ENCODE peak calls at places on chromosome 18, in six cellular contexts. W is K562, N is GM12878, Q is H1, D is HepG2, Z is GM12892. B is an unnamed sample.

GRCh38 chr18:37484893-37485834 is 80.4 kb downstream of the CELF4 start:
- DNase-seq in W (peak), N (no peak), Q (peak), D (no peak), Z (peak), B (peak)

GRCh38 chr18:49400398-49401072 is 59.9 kb downstream of the DYM start:
- DNase-seq in W (no peak), N (no peak), Q (no peak), D (peak), Z (no peak), B (no peak)

GRCh38 chr18:68034293-68034692 is 517.8 kb upstream of the DSEL start:
- DNase-seq in W (no peak), N (no peak), Q (no peak), D (no peak), Z (no peak), B (no peak)

GRCh38 chr18:5431836-5432575 is 111.8 kb downstream of the EPB41L3 start:
- DNase-seq in W (no peak), N (no peak), Q (no peak), D (no peak), Z (no peak), B (no peak)

GRCh38 chr18:46474487-46475366 is 182.3 kb downstream of the LOXHD1 start:
- DNase-seq in W (no peak), N (no peak), Q (no peak), D (no peak), Z (no peak), B (no peak)

GRCh38 chr18:36811430-36811829 is 17.4 kb downstream of the TPGS2 start:
- DNase-seq in W (peak), N (no peak), Q (no peak), D (no peak), Z (no peak), B (no peak)

GRCh38 chr18:66742832-66743231 is 138.9 kb upstream of the CDH19 start:
- DNase-seq in W (no peak), N (no peak), Q (no peak), D (no peak), Z (no peak), B (no peak)

GRCh38 chr18:57175550-57175949 is 28.7 kb downstream of the BOD1L2 start:
- DNase-seq in W (no peak), N (no peak), Q (no peak), D (no peak), Z (no peak), B (no peak)

GRCh38 chr18:46541626-46542189 is 115.3 kb downstream of the LOXHD1 start:
- DNase-seq in W (no peak), N (no peak), Q (no peak), D (no peak), Z (no peak), B (no peak)

GRCh38 chr18:54973046-54973445 is 13.8 kb upstream of the CCDC68 start:
- DNase-seq in W (no peak), N (no peak), Q (no peak), D (no peak), Z (no peak), B (no peak)

GRCh38 chr18:67517224-67517765 is 775 bp upstream of the DSEL start:
- DNase-seq in W (no peak), N (no peak), Q (no peak), D (no peak), Z (no peak), B (no peak)

GRCh38 chr18:48021273-48021914 is 90.9 kb upstream of the SMAD2 start:
- DNase-seq in W (no peak), N (no peak), Q (no peak), D (no peak), Z (no peak), B (no peak)

GRCh38 chr18:62485684-62486083 is 37.1 kb upstream of the ZCCHC2 start:
- DNase-seq in W (peak), N (no peak), Q (no peak), D (peak), Z (no peak), B (no peak)

GRCh38 chr18:59690216-59691045 is 6.8 kb downstream of the CCBE1 start:
- DNase-seq in W (no peak), N (no peak), Q (peak), D (no peak), Z (no peak), B (no peak)

GRCh38 chr18:57819671-57820460 is 16.8 kb upstream of the ATP8B1 start:
- DNase-seq in W (peak), N (no peak), Q (no peak), D (peak), Z (no peak), B (no peak)

GRCh38 chr18:23355206-23355605 is 97.9 kb upstream of the RIOK3 start:
- DNase-seq in W (no peak), N (no peak), Q (no peak), D (no peak), Z (no peak), B (no peak)

GRCh38 chr18:53458944-53459580 is 765.4 kb downstream of the MBD2 start:
- DNase-seq in W (no peak), N (no peak), Q (peak), D (no peak), Z (no peak), B (no peak)

GRCh38 chr18:79597176-79598045 is 82.2 kb upstream of the CTDP1 start:
- DNase-seq in W (no peak), N (no peak), Q (no peak), D (no peak), Z (no peak), B (no peak)

GRCh38 chr18:71902482-71902881 is 641.7 kb downstream of the CBLN2 start:
- DNase-seq in W (no peak), N (no peak), Q (no peak), D (no peak), Z (no peak), B (no peak)

GRCh38 chr18:34909637-34910364 is 131.4 kb upstream of the MAPRE2 start:
- DNase-seq in W (no peak), N (no peak), Q (no peak), D (no peak), Z (no peak), B (no peak)

GRCh38 chr18:48996901-48997463 is 46.2 kb upstream of the SMAD7 start:
- DNase-seq in W (no peak), N (no peak), Q (no peak), D (peak), Z (no peak), B (no peak)

GRCh38 chr18:8942909-8943545 is 159.5 kb upstream of the NDUFV2 start:
- DNase-seq in W (no peak), N (no peak), Q (no peak), D (no peak), Z (no peak), B (no peak)

GRCh38 chr18:36829362-36830140 is 624 bp downstream of the KIAA1328 start:
- DNase-seq in W (no peak), N (no peak), Q (no peak), D (peak), Z (no peak), B (no peak)

GRCh38 chr18:2547477-2548087 is 23.7 kb downstream of the METTL4 start:
- DNase-seq in W (peak), N (peak), Q (no peak), D (peak), Z (no peak), B (no peak)

GRCh38 chr18:46629356-46629755 is 27.7 kb downstream of the LOXHD1 start:
- DNase-seq in W (no peak), N (no peak), Q (no peak), D (no peak), Z (no peak), B (no peak)

GRCh38 chr18:59874166-59874565 is 25.6 kb upstream of the PMAIP1 start:
- DNase-seq in W (no peak), N (no peak), Q (no peak), D (peak), Z (no peak), B (no peak)

GRCh38 chr18:13643261-13643671 is 83.1 kb downstream of the FAM210A start:
- DNase-seq in W (peak), N (no peak), Q (no peak), D (no peak), Z (no peak), B (no peak)

GRCh38 chr18:24731981-24732380 is 271.5 kb downstream of the HRH4 start:
- DNase-seq in W (no peak), N (no peak), Q (no peak), D (no peak), Z (no peak), B (no peak)

GRCh38 chr18:68800075-68800474 is 2.2 kb downstream of the CCDC102B start:
- DNase-seq in W (no peak), N (no peak), Q (no peak), D (no peak), Z (no peak), B (no peak)

GRCh38 chr18:46437019-46437418 is 220.0 kb downstream of the LOXHD1 start:
- DNase-seq in W (no peak), N (no peak), Q (no peak), D (no peak), Z (no peak), B (no peak)

GRCh38 chr18:48470484-48471180 is 61.4 kb upstream of the ZBTB7C start:
- DNase-seq in W (no peak), N (no peak), Q (no peak), D (peak), Z (no peak), B (no peak)

GRCh38 chr18:48543228-48543627 is 4.4 kb downstream of the CTIF start:
- DNase-seq in W (peak), N (no peak), Q (no peak), D (peak), Z (no peak), B (no peak)

GRCh38 chr18:48959921-48960920 is 9.5 kb upstream of the SMAD7 start:
- DNase-seq in W (no peak), N (no peak), Q (peak), D (no peak), Z (no peak), B (no peak)

GRCh38 chr18:74550886-74551285 is 16.6 kb downstream of the CNDP1 start:
- DNase-seq in W (no peak), N (no peak), Q (no peak), D (no peak), Z (no peak), B (no peak)
- TF ChIP-seq POLR2A in W (no peak), N (no peak), Q (no peak), D (no peak), Z (no peak), B (no peak)

GRCh38 chr18:10928971-10929373 is 220.4 kb downstream of the PIEZO2 start:
- DNase-seq in W (no peak), N (peak), Q (no peak), D (no peak), Z (peak), B (peak)

GRCh38 chr18:10927290-10927979 is 221.9 kb downstream of the PIEZO2 start:
- DNase-seq in W (no peak), N (no peak), Q (no peak), D (no peak), Z (no peak), B (no peak)

GRCh38 chr18:10927980-10928605 is 221.3 kb downstream of the PIEZO2 start:
- DNase-seq in W (no peak), N (peak), Q (no peak), D (no peak), Z (no peak), B (no peak)

GRCh38 chr18:10924290-10924689 is 225.1 kb downstream of the PIEZO2 start:
- DNase-seq in W (no peak), N (no peak), Q (no peak), D (no peak), Z (no peak), B (no peak)

DNA sequence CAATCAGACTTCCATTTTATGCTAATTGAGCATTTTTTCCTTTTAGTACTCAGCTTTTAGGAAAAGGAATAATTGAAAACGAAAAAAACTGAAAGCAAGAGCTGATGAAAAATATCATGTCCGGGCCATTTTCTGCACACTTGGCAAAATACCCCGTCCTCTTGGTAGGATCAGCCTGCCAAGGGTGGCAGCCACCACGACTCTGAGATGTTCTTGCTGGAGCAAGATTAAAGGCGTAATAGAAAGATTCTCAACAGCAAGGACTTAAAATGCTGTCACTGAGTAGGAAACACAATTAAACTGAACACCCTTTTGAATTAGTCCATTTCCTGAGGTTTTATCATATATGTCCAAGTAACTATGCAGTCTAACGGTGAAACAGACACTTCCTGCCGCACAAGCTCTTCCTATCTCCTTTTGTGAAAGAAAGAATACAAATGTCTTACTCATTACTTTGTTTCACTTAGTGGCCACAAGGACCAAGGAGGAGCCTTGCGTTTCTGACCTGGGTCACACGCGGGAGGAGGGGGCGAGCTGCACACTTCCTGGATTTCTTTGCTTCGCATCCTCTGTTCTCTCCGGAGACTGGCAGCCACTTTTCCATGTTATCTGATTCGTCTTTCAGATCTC is 222.7 kb downstream of the PIEZO2 start:
- DNase-seq in W (no peak), N (peak), Q (no peak), D (no peak), Z (no peak), B (peak)
- TF ChIP-seq TAF1 in W (no peak), N (no peak), Q (no peak), D (no peak), Z (no peak), B (no peak)

GRCh38 chr18:10038268-10038667 is 124.5 kb downstream of the VAPA start:
- DNase-seq in W (no peak), N (no peak), Q (no peak), D (no peak), Z (no peak), B (no peak)

GRCh38 chr18:10033038-10033437 is 119.2 kb downstream of the VAPA start:
- DNase-seq in W (no peak), N (no peak), Q (no peak), D (no peak), Z (no peak), B (no peak)

GRCh38 chr18:10037181-10037580 is 123.4 kb downstream of the VAPA start:
- DNase-seq in W (no peak), N (no peak), Q (no peak), D (no peak), Z (no peak), B (no peak)

GRCh38 chr18:10036479-10036878 is 122.7 kb downstream of the VAPA start:
- DNase-seq in W (no peak), N (no peak), Q (no peak), D (no peak), Z (no peak), B (no peak)

DNA sequence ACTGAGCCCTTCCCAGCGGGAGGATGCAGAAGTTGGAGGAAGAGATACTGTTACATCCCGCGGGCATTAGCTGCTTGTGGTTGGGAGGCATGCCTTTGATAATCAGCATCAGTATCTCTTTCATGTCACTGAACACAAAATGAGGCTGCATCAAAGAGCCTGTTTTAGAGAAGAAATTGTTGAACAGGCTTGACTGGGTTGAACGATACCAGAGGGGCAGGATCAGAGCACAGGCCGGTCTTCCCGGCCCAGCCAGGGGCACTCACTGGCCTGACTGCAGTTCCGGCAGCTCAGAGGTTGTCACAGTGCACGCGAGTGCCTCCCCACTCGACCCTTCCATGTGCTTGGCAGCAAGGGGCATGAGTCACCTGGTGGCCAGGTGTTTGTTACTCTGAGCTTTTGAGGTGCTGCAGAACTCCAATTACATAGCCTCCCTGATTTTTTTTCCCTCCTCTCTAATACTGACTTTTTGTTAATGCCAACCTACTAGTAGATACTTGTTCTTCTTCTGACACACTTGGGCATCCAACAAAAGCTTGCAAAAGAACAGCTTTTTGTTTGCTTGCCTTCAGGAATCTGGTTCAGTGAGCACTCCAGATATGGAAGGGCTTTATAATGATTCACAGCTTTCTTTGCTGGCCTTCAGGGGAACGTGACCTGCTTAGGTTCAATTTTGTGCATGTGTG is 121.6 kb downstream of the VAPA start:
- DNase-seq in W (no peak), N (no peak), Q (no peak), D (no peak), Z (no peak), B (no peak)
- TF ChIP-seq POLR2A in W (no peak), N (no peak), Q (no peak), D (no peak), Z (no peak), B (no peak)

DNA sequence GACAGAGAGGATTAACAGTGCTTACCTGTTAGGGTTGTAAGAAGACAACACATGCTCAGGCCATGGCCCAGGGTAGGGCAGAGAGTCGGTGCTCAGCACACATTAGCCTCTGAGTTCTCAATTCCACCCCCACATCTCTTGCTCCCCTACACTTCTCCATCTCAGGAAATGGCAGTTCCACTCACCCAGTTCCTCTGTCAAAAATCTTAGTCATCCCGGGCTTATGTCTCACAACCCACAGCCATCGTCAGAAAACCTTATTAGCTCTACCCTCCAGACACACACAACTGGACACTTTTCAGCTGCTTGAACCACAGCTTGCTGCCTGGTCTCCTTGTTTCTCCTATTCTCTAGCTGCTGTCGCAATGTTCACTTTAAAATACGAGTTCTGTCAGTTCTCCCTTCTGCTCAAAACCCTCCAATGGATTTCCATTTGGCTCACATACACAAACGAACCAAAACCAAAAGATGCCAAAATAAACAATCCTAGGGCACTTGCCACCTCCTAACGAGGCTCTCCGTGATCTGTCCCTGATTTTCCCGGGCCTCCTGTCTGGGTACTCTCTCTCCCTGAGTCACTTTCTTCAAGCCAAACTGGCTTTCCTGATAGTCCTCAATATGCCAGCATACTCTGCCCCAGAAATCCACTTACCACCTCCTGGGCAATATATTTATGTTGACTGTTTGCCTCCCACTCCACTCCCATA is 89.7 kb downstream of the KCTD1 start:
- DNase-seq in W (no peak), N (peak), Q (no peak), D (no peak), Z (peak), B (peak)
- TF ChIP-seq TAF1 in W (no peak), N (no peak), Q (no peak), D (no peak), Z (no peak), B (no peak)

DNA sequence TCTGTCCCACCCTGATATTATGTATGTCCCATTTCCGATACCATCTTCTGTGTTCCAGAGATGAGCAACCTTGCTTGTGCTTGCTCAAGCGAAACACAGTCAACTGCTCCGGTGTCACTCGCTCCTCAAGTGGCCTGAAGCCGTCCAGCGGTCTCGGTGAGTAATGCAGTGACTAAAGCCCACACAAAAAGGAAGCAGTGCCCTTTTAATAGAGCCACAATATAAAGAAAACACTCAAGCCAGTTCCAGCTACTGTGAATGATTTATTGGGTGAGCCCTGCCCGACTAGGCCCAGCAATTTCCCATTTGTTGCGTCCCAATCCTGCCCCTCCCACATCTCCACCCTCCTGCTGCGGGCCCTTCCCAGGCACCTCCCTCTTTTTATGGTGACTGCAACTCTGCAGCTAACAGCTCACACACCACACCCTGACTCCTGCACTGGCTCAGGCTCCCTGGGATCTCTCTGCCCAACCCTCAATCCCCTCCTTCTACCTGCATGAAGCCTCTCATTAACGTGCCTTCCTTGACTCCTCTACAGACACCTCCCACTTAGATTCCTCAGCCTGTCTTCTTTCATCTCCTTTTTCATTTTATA is 44.2 kb upstream of the DSC1 start:
- DNase-seq in W (peak), N (peak), Q (peak), D (peak), Z (no peak), B (peak)
- TF ChIP-seq POLR2A in W (no peak), N (no peak), Q (no peak), D (peak), Z (no peak), B (no peak)

B was measured in GM12891.